ENCODE peak calls at places on chromosomes 6 and 20, in five cellular contexts. E is nephron progenitor cell, F is HT1080, K is NCI-H524 treated with DMSO at 0.1 percent for 48 hours, C is fibroblast of gingiva. D is an unnamed sample.

GRCh38 chr6:37538107-37538506 is 38.4 kb upstream of the CCDC167 start:
- DNase-seq in E (no peak), F (peak), K (no peak), C (no peak), D (peak)

GRCh38 chr6:34318492-34319470 is 70.0 kb upstream of the SMIM29 start:
- DNase-seq in E (no peak), F (no peak), K (no peak), C (no peak), D (no peak)

GRCh38 chr20:16391003-16391402 is 182.2 kb downstream of the KIF16B start:
- DNase-seq in E (no peak), F (no peak), K (no peak), C (no peak), D (no peak)

GRCh38 chr6:27168108-27168507 is 79.4 kb upstream of the PRSS16 start:
- DNase-seq in E (no peak), F (peak), K (no peak), C (no peak), D (peak)

GRCh38 chr6:41037107-41037900 is 1.7 kb downstream of the UNC5CL start:
- DNase-seq in E (no peak), F (no peak), K (no peak), C (no peak), D (no peak)

GRCh38 chr6:135270676-135271536 is 89.8 kb downstream of the MYB start:
- DNase-seq in E (no peak), F (no peak), K (no peak), C (no peak), D (peak)

GRCh38 chr6:56843476-56844349 is 111.2 kb upstream of the BEND6 start:
- DNase-seq in E (peak), F (peak), K (peak), C (peak), D (peak)

GRCh38 chr6:150631283-150631981 is 31.7 kb downstream of the PLEKHG1 start:
- DNase-seq in E (no peak), F (no peak), K (no peak), C (no peak), D (no peak)

GRCh38 chr6:134080171-134080795 is 27.9 kb upstream of the SLC2A12 start:
- DNase-seq in E (no peak), F (peak), K (no peak), C (no peak), D (no peak)

GRCh38 chr6:56513631-56514030 is 129.1 kb downstream of the DST start:
- DNase-seq in E (no peak), F (no peak), K (no peak), C (peak), D (no peak)

GRCh38 chr6:36124881-36125280 is 5.4 kb upstream of the MAPK13 start:
- DNase-seq in E (no peak), F (no peak), K (peak), C (no peak), D (no peak)

GRCh38 chr20:10476319-10476724 is 41.2 kb downstream of the SLX4IP start:
- DNase-seq in E (no peak), F (no peak), K (no peak), C (peak), D (peak)

GRCh38 chr20:45685896-45686295 is 15.9 kb upstream of the WFDC11 start:
- DNase-seq in E (peak), F (peak), K (no peak), C (no peak), D (peak)

GRCh38 chr6:44260451-44261297 is 3.3 kb upstream of the SLC35B2 start:
- DNase-seq in E (no peak), F (no peak), K (no peak), C (no peak), D (no peak)

GRCh38 chr6:22828179-22829062 is 259.1 kb downstream of the HDGFL1 start:
- DNase-seq in E (peak), F (peak), K (peak), C (peak), D (peak)

GRCh38 chr6:93889713-93890112 is 470.4 kb upstream of the EPHA7 start:
- DNase-seq in E (no peak), F (no peak), K (no peak), C (no peak), D (no peak)

GRCh38 chr20:33601861-33602260 is 60.3 kb upstream of the C20orf144 start:
- DNase-seq in E (no peak), F (no peak), K (no peak), C (no peak), D (no peak)

GRCh38 chr6:43428112-43428570 is 800 bp downstream of the ABCC10 start:
- DNase-seq in E (no peak), F (no peak), K (no peak), C (peak), D (no peak)

GRCh38 chr6:1485678-1486077 is 96.3 kb downstream of the FOXF2 start:
- DNase-seq in E (no peak), F (peak), K (no peak), C (peak), D (peak)